ENCODE peak calls at places on chromosomes 13 and 19, in five cellular contexts. K, B, E, R and L are unnamed samples.

GRCh38 chr19:51607920-51608562 is 22.2 kb downstream of the SIGLEC5 start:
- DNase-seq in K (peak; percentile 64), B (peak; percentile 93), E (peak; percentile 70), R (no peak), L (peak; percentile 60)

GRCh38 chr19:9819590-9819898 is 665 bp upstream of the FBXL12 start:
- DNase-seq in K (no peak), B (no peak), E (no peak), R (no peak), L (no peak)

GRCh38 chr13:95676100-95676774 is 702 bp upstream of the DNAJC3 start:
- DNase-seq in K (peak; percentile 22), B (peak; percentile 55), E (no peak), R (no peak), L (peak; percentile 50)

GRCh38 chr13:100130092-100130491 is 41.2 kb downstream of the PCCA start:
- DNase-seq in K (no peak), B (no peak), E (no peak), R (no peak), L (no peak)

GRCh38 chr13:109336730-109337129 is 449.7 kb downstream of the IRS2 start:
- DNase-seq in K (no peak), B (no peak), E (no peak), R (no peak), L (no peak)

GRCh38 chr19:44975444-44975843 is 20.3 kb downstream of the CLPTM1 start:
- DNase-seq in K (no peak), B (no peak), E (no peak), R (no peak), L (no peak)

GRCh38 chr19:57171551-57172081 is 4.3 kb upstream of the DUXA start:
- DNase-seq in K (no peak), B (no peak), E (peak; percentile 15), R (no peak), L (peak; percentile 20)

GRCh38 chr13:33168326-33168960 is 117.1 kb downstream of the STARD13 start:
- DNase-seq in K (no peak), B (no peak), E (no peak), R (no peak), L (peak; percentile 96)

GRCh38 chr19:13887039-13887438 is 10.1 kb downstream of the NANOS3 start:
- DNase-seq in K (no peak), B (peak; percentile 29), E (no peak), R (no peak), L (no peak)

GRCh38 chr19:37309834-37310575 is 60.9 kb upstream of the ZNF527 start:
- DNase-seq in K (no peak), B (no peak), E (no peak), R (no peak), L (no peak)

GRCh38 chr19:40718774-40719391 is 2.0 kb downstream of the ITPKC start:
- DNase-seq in K (peak; percentile 59), B (peak; percentile 71), E (no peak), R (peak; percentile 8), L (peak; percentile 79)

GRCh38 chr13:60689076-60689475 is 292.1 kb downstream of the TDRD3 start:
- DNase-seq in K (no peak), B (no peak), E (no peak), R (no peak), L (no peak)

GRCh38 chr13:76812971-76813691 is 73.1 kb downstream of the KCTD12 start:
- DNase-seq in K (no peak), B (no peak), E (no peak), R (no peak), L (no peak)

GRCh38 chr13:45333973-45334922 is 6.7 kb downstream of the TPT1 start:
- DNase-seq in K (no peak), B (no peak), E (no peak), R (no peak), L (no peak)

GRCh38 chr13:100588350-100589177 is at the start of gene GGACT:
- DNase-seq in K (peak; percentile 54), B (peak; percentile 84), E (peak; percentile 43), R (peak; percentile 13), L (peak; percentile 37)

GRCh38 chr13:113777311-113778260 is 18.6 kb downstream of the TMEM255B start:
- DNase-seq in K (no peak), B (peak; percentile 34), E (no peak), R (no peak), L (no peak)

GRCh38 chr19:30406220-30406944 is 34.2 kb downstream of the ZNF536 start:
- DNase-seq in K (no peak), B (peak; percentile 9), E (no peak), R (no peak), L (peak; percentile 10)

GRCh38 chr19:30408734-30409301 is 36.6 kb downstream of the ZNF536 start:
- DNase-seq in K (no peak), B (no peak), E (no peak), R (no peak), L (no peak)

GRCh38 chr19:30407310-30407709 is 35.1 kb downstream of the ZNF536 start:
- DNase-seq in K (no peak), B (no peak), E (no peak), R (no peak), L (no peak)

GRCh38 chr19:30402790-30403189 is 30.6 kb downstream of the ZNF536 start:
- DNase-seq in K (no peak), B (no peak), E (no peak), R (no peak), L (no peak)

GRCh38 chr19:30403583-30403982 is 31.4 kb downstream of the ZNF536 start:
- DNase-seq in K (no peak), B (no peak), E (no peak), R (no peak), L (no peak)
- TF ChIP-seq SRF in K (no peak), B (no peak), E (no peak), R (no peak), L (no peak)

DNA sequence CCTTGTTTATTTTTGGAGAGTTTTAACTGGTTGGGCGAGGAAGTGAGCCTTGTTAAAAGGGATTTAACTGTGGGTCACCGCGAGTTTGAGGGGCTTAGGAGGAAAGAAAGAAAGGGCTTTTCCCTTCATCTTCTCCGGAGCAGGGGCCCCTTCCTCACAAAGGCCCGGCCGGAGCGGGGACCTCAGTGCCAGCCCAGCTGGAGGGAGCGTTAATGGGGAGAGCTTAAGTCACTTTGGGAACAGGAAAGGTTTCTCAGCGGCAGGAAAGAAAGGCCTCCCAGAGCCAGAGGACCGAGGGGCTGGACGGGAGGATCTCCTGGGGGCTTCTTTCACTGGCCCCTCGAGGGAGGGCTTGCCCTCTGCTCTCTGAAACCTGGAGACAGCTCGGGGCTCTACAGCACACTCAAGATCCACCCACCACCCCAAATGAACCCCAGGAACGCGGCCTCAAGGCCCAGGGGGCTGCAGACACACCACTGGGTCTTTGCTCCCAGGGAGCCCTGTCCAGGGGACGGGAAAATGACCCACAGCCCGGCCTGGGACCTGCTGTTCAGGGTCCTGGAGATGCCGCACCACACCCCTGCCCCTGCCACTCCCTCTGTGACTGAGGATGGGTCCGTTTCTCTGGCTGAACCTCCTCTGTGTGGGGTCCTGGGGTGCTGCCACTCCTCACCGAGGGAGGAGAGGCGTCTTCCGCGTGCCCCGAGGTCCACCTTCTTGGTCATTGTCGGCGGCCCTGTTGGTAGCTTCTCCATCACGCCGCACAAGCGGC is 128.3 kb downstream of the URI1 start:
- DNase-seq in K (no peak), B (no peak), E (no peak), R (no peak), L (no peak)
- TF ChIP-seq SRF in K (no peak), B (no peak), E (no peak), R (no peak), L (no peak)

GRCh38 chr13:94233401-94233800 is 246.1 kb downstream of the DCT start:
- DNase-seq in K (no peak), B (no peak), E (no peak), R (no peak), L (no peak)
- TF ChIP-seq SRF in K (no peak), B (no peak), E (no peak), R (no peak), L (no peak)

GRCh38 chr19:2083174-2083854 is 12.8 kb downstream of the MOB3A start:
- DNase-seq in K (no peak), B (no peak), E (no peak), R (no peak), L (no peak)
- TF ChIP-seq SRF in K (no peak), B (no peak), E (no peak), R (no peak), L (no peak)

GRCh38 chr13:50130686-50131051 is 115.4 kb downstream of the KCNRG start:
- DNase-seq in K (no peak), B (no peak), E (no peak), R (no peak), L (no peak)
- TF ChIP-seq SRF in K (no peak), B (no peak), E (no peak), R (no peak), L (no peak)

DNA sequence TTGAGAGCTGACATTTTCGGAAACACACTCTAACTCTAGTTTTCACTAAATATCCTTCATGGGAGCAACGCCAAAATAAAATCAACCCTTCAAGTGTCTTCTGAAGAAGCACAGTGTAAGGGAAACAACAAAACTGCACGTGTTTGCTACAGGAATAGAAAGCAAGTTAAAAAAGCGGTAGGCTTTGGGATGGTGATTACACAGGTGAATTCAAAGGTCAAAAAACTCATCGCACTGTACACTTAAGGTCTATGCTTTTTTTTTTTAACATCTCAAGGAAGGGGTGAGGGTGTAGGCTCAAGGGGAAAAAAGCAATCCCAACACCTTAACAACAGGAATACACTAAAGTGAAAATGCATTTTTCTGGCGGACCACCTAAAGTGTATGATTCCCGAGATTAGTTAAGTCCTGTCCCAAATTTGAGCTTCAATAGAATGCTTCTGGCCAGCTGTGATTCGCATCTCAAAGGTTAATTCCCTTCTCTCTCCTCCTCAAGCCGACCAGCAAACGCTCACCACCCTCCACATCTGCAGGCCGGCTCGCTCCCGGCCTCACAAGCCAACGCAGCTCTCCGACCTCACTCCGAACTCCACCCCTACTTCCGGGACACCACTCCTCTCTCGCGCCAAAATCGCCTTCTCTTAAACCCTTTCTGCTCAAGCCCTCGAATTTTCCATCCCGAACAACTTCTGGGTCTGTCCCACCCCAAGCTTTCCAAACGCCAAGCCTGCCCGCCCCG is 1.1 kb downstream of the ARGLU1 start:
- DNase-seq in K (no peak), B (peak; percentile 69), E (no peak), R (no peak), L (peak; percentile 32)
- TF ChIP-seq SRF in K (no peak), B (no peak), E (no peak), R (no peak), L (no peak)